ENCODE peak calls at places on chromosomes 11 and 22, in nine cellular contexts. C, F, R, K, X, E, Q, D and O are unnamed samples.

GRCh38 chr11:6608011-6608410 is 4.0 kb downstream of the TAF10 start:
- DNase-seq in C (no peak), F (no peak), R (no peak), K (no peak), X (no peak), E (no peak), Q (no peak), D (no peak), O (no peak)

GRCh38 chr11:47997063-47998053 is 17.0 kb downstream of the PTPRJ start:
- DNase-seq in C (no peak), F (no peak), R (no peak), K (no peak), X (no peak), E (no peak), Q (no peak), D (no peak), O (no peak)

GRCh38 chr11:17734418-17734911 is at the start of gene KCNC1:
- DNase-seq in C (peak; percentile 56), F (peak; percentile 28), R (peak; percentile 53), K (peak; percentile 78), X (peak; percentile 67), E (peak; percentile 93), Q (peak; percentile 90), D (no peak), O (no peak)

GRCh38 chr11:121067453-121067852 is 33.6 kb upstream of the TECTA start:
- DNase-seq in C (no peak), F (no peak), R (no peak), K (peak; percentile 70), X (no peak), E (no peak), Q (no peak), D (no peak), O (no peak)

GRCh38 chr22:22397875-22398524 is 110.5 kb downstream of the ZNF280B start:
- DNase-seq in C (no peak), F (no peak), R (no peak), K (no peak), X (peak; percentile 5), E (no peak), Q (no peak), D (no peak), O (peak; percentile 58)

GRCh38 chr22:44107341-44107740 is 73.4 kb upstream of the PARVG start:
- DNase-seq in C (peak; percentile 75), F (peak; percentile 37), R (peak; percentile 59), K (no peak), X (no peak), E (no peak), Q (peak; percentile 49), D (no peak), O (no peak)

GRCh38 chr22:20890975-20891374 is 26.2 kb upstream of the CRKL start:
- DNase-seq in C (no peak), F (no peak), R (no peak), K (no peak), X (no peak), E (no peak), Q (no peak), D (no peak), O (no peak)

GRCh38 chr22:38115423-38116205 is 5.1 kb upstream of the BAIAP2L2 start:
- DNase-seq in C (no peak), F (no peak), R (no peak), K (peak; percentile 6), X (no peak), E (no peak), Q (no peak), D (no peak), O (no peak)

GRCh38 chr11:103609117-103610066 is 427.0 kb upstream of the DDI1 start:
- DNase-seq in C (peak; percentile 48), F (peak; percentile 97), R (peak; percentile 97), K (peak; percentile 74), X (peak; percentile 89), E (no peak), Q (no peak), D (no peak), O (no peak)

GRCh38 chr11:112558691-112559090 is 298.0 kb upstream of the PLET1 start:
- DNase-seq in C (no peak), F (peak; percentile 59), R (peak; percentile 76), K (no peak), X (no peak), E (no peak), Q (no peak), D (no peak), O (no peak)

GRCh38 chr22:24217384-24217783 is 27.5 kb downstream of the GGT5 start:
- DNase-seq in C (no peak), F (no peak), R (no peak), K (no peak), X (no peak), E (no peak), Q (no peak), D (no peak), O (no peak)

GRCh38 chr11:44883277-44883676 is 67.4 kb downstream of the TP53I11 start:
- DNase-seq in C (no peak), F (no peak), R (no peak), K (no peak), X (no peak), E (no peak), Q (no peak), D (no peak), O (no peak)

GRCh38 chr11:65852508-65853248 is 5.3 kb downstream of the CFL1 start:
- DNase-seq in C (peak; percentile 31), F (no peak), R (no peak), K (peak; percentile 7), X (no peak), E (peak; percentile 36), Q (peak; percentile 1), D (peak; percentile 23), O (no peak)

GRCh38 chr11:72584933-72585597 is 89.2 kb downstream of the PDE2A start:
- DNase-seq in C (no peak), F (no peak), R (no peak), K (no peak), X (no peak), E (no peak), Q (no peak), D (no peak), O (no peak)

GRCh38 chr11:66975403-66976047 is 421 bp downstream of the C11orf86 start:
- DNase-seq in C (peak; percentile 39), F (no peak), R (no peak), K (no peak), X (no peak), E (no peak), Q (no peak), D (no peak), O (no peak)

GRCh38 chr11:93623179-93623578 is 38.3 kb upstream of the CEP295 start:
- DNase-seq in C (peak; percentile 65), F (no peak), R (no peak), K (peak; percentile 19), X (no peak), E (no peak), Q (peak; percentile 56), D (no peak), O (no peak)

GRCh38 chr22:49779853-49780271 is 47.8 kb downstream of the BRD1 start:
- DNase-seq in C (no peak), F (no peak), R (no peak), K (no peak), X (no peak), E (no peak), Q (no peak), D (no peak), O (no peak)
- H4K20me1 ChIP-seq in C (no peaks in the 10 kb centered on the region), F (peaks cover 88% of the 10 kb centered on the region), R (no peaks in the 10 kb centered on the region), K (peaks cover 77% of the 10 kb centered on the region), X (no peaks in the 10 kb centered on the region), E (peaks cover 75% of the 10 kb centered on the region), Q (peaks cover 83% of the 10 kb centered on the region), D (peaks cover 88% of the 10 kb centered on the region), O (no peaks in the 10 kb centered on the region)

GRCh38 chr22:40326905-40327735 is 19.2 kb upstream of the ADSL start:
- DNase-seq in C (peak; percentile 49), F (peak; percentile 75), R (peak; percentile 81), K (peak; percentile 19), X (peak; percentile 13), E (no peak), Q (peak; percentile 26), D (no peak), O (no peak)
- H2AFZ ChIP-seq in C (no peak overlapping the region), F (no peak overlapping the region), R (no peak overlapping the region), K (no peak overlapping the region), X (no peak overlapping the region), E (no peak overlapping the region), Q (no peak overlapping the region), D (no peak overlapping the region), O (no peak overlapping the region)

GRCh38 chr11:1280116-1281035 is 29.1 kb downstream of the TOLLIP start:
- DNase-seq in C (no peak), F (no peak), R (no peak), K (no peak), X (no peak), E (no peak), Q (no peak), D (no peak), O (no peak)
- H4K20me1 ChIP-seq in C (no peaks in the 10 kb centered on the region), F (peaks cover 25% of the 10 kb centered on the region), R (no peaks in the 10 kb centered on the region), K (no peaks in the 10 kb centered on the region), X (no peaks in the 10 kb centered on the region), E (no peaks in the 10 kb centered on the region), Q (no peaks in the 10 kb centered on the region), D (peaks cover 4% of the 10 kb centered on the region), O (no peaks in the 10 kb centered on the region)

DNA sequence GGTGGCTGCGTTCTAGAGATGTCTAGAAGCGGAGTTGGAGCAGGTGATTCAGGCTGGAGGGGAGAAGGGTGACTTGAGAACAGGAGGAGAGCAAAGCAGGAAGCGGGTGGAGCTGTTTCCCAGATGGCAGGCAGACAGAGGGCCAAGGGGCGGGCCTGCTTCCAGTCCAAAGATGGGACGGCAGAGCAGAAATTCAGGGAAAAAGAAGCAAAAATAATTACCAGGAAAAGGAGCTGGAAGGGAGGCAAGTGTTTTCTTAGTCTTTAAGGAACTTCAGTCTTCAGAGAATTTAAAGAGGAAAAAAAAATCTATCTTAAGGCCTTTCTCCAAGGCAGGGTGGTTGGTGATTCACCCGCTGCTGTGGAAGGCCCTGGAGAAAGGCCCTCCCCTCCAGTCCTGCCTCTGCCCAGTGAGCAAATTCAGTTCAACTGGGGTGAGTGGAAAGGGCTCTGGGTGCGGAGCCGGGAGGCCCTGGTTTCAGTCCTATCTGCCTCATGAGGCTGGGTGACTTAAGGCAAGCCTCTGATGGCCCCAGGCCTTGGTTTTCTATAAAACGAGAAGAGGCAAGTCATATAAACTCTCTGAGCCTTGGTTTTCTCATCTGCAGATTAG is 4.5 kb upstream of the CREB3L1 start:
- DNase-seq in C (no peak), F (peak; percentile 76), R (peak; percentile 83), K (peak; percentile 75), X (peak; percentile 89), E (no peak), Q (no peak), D (peak; percentile 40), O (no peak)
- H2AFZ ChIP-seq in C (no peak overlapping the region), F (peak overlapping the region; percentile 35), R (peak overlapping the region; percentile 52), K (no peak overlapping the region), X (peak overlapping the region; percentile 78), E (peak overlapping the region; percentile 61), Q (peak overlapping the region; percentile 69), D (peak overlapping the region; percentile 56), O (no peak overlapping the region)